ENCODE peak calls at places on chromosomes 4 and X, in seven cellular contexts. C, I, G, O, X, P and K are unnamed samples.

GRCh38 chrX:150152036-150152435 is 211.1 kb upstream of the MAMLD1 start:
- DNase-seq in P (no peak), I (no peak), G (no peak), C (no peak), X (no peak), O (no peak), K (no peak)

GRCh38 chr4:8832130-8832930 is 39.3 kb downstream of the HMX1 start:
- DNase-seq in I (peak; percentile 11), X (no peak), C (no peak), O (peak; percentile 36), G (no peak), P (no peak), K (no peak)

GRCh38 chr4:73603307-73603710 is 16.9 kb downstream of the RASSF6 start:
- DNase-seq in X (peak; percentile 86), O (no peak), C (no peak), I (no peak), G (no peak), P (no peak), K (peak; percentile 58)

GRCh38 chr4:158006973-158007372 is 165.9 kb downstream of the GASK1B start:
- DNase-seq in C (no peak), X (no peak), P (no peak), O (no peak), I (no peak), G (peak; percentile 53), K (no peak)

GRCh38 chrX:136237074-136237473 is 14.1 kb downstream of the MAP7D3 start:
- DNase-seq in C (no peak), O (no peak), P (no peak), X (no peak), G (no peak), I (no peak), K (no peak)

GRCh38 chrX:24169211-24169610 is 19.7 kb downstream of the ZFX start:
- DNase-seq in O (no peak), X (no peak), G (no peak), C (no peak), P (no peak), I (no peak), K (no peak)

GRCh38 chr4:133151681-133152329 is 2.7 kb downstream of the PCDH10 start:
- DNase-seq in C (peak; percentile 70), G (no peak), I (no peak), O (peak; percentile 87), X (peak; percentile 46), P (no peak), K (no peak)

GRCh38 chrX:149825424-149825823 is 43.7 kb downstream of the MAGEA9 start:
- DNase-seq in G (no peak), C (peak; percentile 52), O (peak; percentile 79), P (no peak), I (no peak), X (no peak), K (no peak)

GRCh38 chr4:133565379-133565778 is 416.3 kb downstream of the PCDH10 start:
- DNase-seq in I (no peak), O (no peak), C (no peak), P (no peak), X (peak; percentile 86), G (no peak), K (no peak)

GRCh38 chr4:82380344-82380743 is 6.6 kb upstream of the HNRNPD start:
- DNase-seq in O (no peak), P (no peak), I (no peak), X (no peak), C (no peak), G (peak; percentile 59), K (no peak)

GRCh38 chr4:132003593-132003992 is 1145.5 kb upstream of the PCDH10 start:
- DNase-seq in O (no peak), P (no peak), C (no peak), I (no peak), G (no peak), X (no peak), K (no peak)

GRCh38 chrX:40465735-40466551 is 114.8 kb upstream of the ATP6AP2 start:
- DNase-seq in I (no peak), O (no peak), P (no peak), C (no peak), X (no peak), G (no peak), K (no peak)

GRCh38 chr4:123399638-123400358 is 3.2 kb downstream of the SPRY1 start:
- DNase-seq in C (peak; percentile 28), O (no peak), G (no peak), P (no peak), X (peak; percentile 59), I (no peak), K (no peak)

GRCh38 chrX:13645464-13646153 is 7.3 kb upstream of the TCEANC start:
- DNase-seq in G (no peak), O (no peak), C (no peak), P (no peak), I (no peak), X (no peak), K (no peak)

GRCh38 chr4:94595880-94596483 is 144.2 kb downstream of the PDLIM5 start:
- DNase-seq in G (no peak), C (peak; percentile 36), P (no peak), I (no peak), O (no peak), X (peak; percentile 72), K (peak; percentile 37)

GRCh38 chrX:102155806-102156179 is at the start of gene BEX5:
- DNase-seq in X (peak; percentile 9), C (peak; percentile 80), I (peak; percentile 51), P (no peak), O (peak; percentile 88), G (peak; percentile 27), K (no peak)

GRCh38 chr4:123750044-123750443 is 353.4 kb downstream of the SPRY1 start:
- DNase-seq in O (peak; percentile 90), X (peak; percentile 33), C (peak; percentile 18), I (no peak), P (no peak), G (no peak), K (no peak)

GRCh38 chrX:39331062-39331704 is 529.9 kb downstream of the MID1IP1 start:
- DNase-seq in G (no peak), X (no peak), P (no peak), O (no peak), I (no peak), C (no peak), K (no peak)

GRCh38 chrX:100973411-100973810 is 3.9 kb downstream of the ARL13A start:
- DNase-seq in G (no peak), P (no peak), O (no peak), I (no peak), X (peak; percentile 65), C (no peak), K (no peak)

GRCh38 chrX:110194977-110195376 is 122.9 kb downstream of the AMMECR1 start:
- DNase-seq in X (no peak), I (no peak), O (no peak), C (no peak), G (no peak), P (no peak), K (no peak)

GRCh38 chr4:113884655-113885054 is 94.8 kb downstream of the ARSJ start:
- DNase-seq in C (no peak), I (no peak), P (no peak), G (no peak), X (no peak), O (no peak), K (no peak)

GRCh38 chrX:103571726-103572125 is 13.6 kb upstream of the TCEAL4 start:
- DNase-seq in O (no peak), G (no peak), P (no peak), X (no peak), C (no peak), I (no peak), K (no peak)

GRCh38 chrX:84339507-84340364 is 151.7 kb upstream of the RPS6KA6 start:
- DNase-seq in C (peak; percentile 40), I (no peak), G (no peak), P (no peak), X (peak; percentile 22), O (no peak), K (no peak)

GRCh38 chr4:90540536-90540935 is 413.3 kb downstream of the CCSER1 start:
- DNase-seq in O (no peak), X (no peak), C (no peak), G (no peak), P (no peak), I (no peak), K (no peak)

GRCh38 chr4:137609693-137610450 is 77.6 kb upstream of the PCDH18 start:
- DNase-seq in X (peak; percentile 22), C (no peak), P (no peak), O (no peak), I (no peak), G (no peak), K (peak; percentile 53)

DNA sequence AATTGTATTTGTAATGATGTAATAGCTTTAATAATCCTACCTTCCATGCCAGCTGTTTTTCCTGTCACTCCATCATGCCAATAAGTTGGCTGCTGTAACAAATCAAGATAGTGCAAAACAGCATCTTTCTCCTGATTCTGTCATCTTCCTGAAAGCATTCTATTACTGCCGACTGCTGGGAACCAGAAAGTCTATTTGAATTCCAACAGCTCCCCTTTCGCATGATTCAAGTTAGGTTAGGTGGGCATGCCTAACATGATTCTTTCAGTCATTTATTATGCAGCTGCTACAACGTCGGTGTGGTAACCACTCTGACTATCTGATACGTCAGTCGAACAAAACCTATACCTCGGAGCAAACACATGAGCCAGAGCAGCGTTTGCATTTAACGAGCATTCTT is 127.9 kb upstream of the DMD start:
- DNase-seq in I (no peak), P (no peak), C (peak; percentile 10), X (no peak), O (peak; percentile 43), G (no peak), K (no peak)
- H3K4me3 ChIP-seq in I (no peak overlapping the region), P (peak overlapping the region; percentile 3), C (no peak overlapping the region), X (no peak overlapping the region), O (no peak overlapping the region), G (no peak overlapping the region), K (peak overlapping the region; percentile 27)

DNA sequence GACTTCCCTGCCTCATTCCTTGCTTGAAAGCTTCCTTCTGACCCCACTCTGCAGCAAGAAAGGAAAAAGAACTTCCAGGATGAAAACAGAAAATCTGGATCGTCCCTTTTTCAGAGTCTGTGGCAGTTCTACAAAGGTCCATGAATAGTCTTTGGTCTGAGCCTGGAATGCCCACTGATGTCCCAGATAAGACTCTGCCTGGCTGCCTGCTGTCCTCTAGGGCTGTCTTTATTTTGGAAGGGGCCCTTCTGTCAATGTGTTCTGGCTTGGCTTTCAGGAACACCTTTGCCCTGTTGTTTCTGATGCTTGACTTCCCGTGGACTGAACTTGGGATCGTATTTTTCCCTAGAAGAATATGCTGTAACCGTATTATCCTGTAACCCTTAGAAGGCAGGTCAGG is 114.7 kb upstream of the LNX1 start:
- DNase-seq in O (no peak), G (no peak), X (no peak), C (no peak), P (no peak), I (no peak), K (no peak)
- TF ChIP-seq CTCF in O (no peak), G (no peak), X (no peak), C (no peak), P (no peak), I (no peak), K (no peak)

GRCh38 chr4:38684271-38684670 is 20.3 kb downstream of the KLF3 start:
- DNase-seq in C (no peak), O (no peak), G (no peak), P (no peak), X (no peak), I (no peak), K (no peak)
- H3K4me3 ChIP-seq in C (no peak overlapping the region), O (no peak overlapping the region), G (no peak overlapping the region), P (no peak overlapping the region), X (no peak overlapping the region), I (no peak overlapping the region), K (no peak overlapping the region)

DNA sequence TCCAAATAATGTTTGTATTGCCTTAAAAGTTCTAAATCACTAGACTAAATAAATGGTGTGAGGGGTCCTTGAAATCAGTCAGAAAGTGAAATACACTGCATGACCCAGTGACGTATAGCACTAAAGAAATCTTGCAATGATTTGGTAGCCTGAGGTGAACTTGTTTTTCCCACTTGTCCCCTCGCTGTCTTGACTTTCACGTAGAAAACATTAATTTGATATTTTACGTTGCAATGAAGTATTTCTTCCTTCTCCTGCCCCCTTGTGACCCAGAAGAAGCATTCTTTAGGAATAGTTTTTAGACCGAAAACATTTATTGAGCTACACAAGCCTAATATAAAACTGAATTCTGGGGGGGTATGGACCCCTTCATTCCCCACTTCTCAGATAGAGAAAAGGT is 3.7 kb downstream of the KLB start:
- DNase-seq in O (no peak), G (no peak), X (no peak), I (no peak), P (no peak), C (no peak), K (no peak)
- TF ChIP-seq CTCF in O (peak; percentile 40), G (no peak), X (peak; percentile 19), I (no peak), P (no peak), C (peak; percentile 40), K (peak; percentile 40)